ENCODE peak calls at places on chromosomes 6 and 20, in six cellular contexts. W is KG1, N is GM20000, I is fibroblast of pulmonary artery, M is right lobe of liver, A is amygdala. C is an unnamed sample.

GRCh38 chr6:53811082-53811481 is 16.3 kb downstream of the LRRC1 start:
- DNase-seq in I (no peak), W (no peak), M (no peak), N (peak), A (no peak), C (no peak)

GRCh38 chr6:53410508-53411258 is 61.9 kb upstream of the ELOVL5 start:
- DNase-seq in M (peak), N (peak), W (no peak), A (peak), I (peak), C (no peak)

GRCh38 chr6:70474751-70475150 is 61.4 kb downstream of the FAM135A start:
- DNase-seq in M (no peak), N (no peak), A (no peak), I (no peak), W (no peak), C (no peak)

GRCh38 chr6:4401408-4402367 is 266.3 kb upstream of the ECI2 start:
- DNase-seq in M (no peak), A (no peak), W (no peak), N (no peak), I (no peak), C (no peak)

GRCh38 chr6:163260911-163261310 is 153.6 kb upstream of the QKI start:
- DNase-seq in M (no peak), N (no peak), A (peak), I (no peak), W (no peak), C (no peak)

GRCh38 chr6:30888472-30889137 is 4.3 kb downstream of the DDR1 start:
- DNase-seq in W (no peak), N (no peak), I (peak), A (peak), M (no peak), C (no peak)

GRCh38 chr6:80464901-80465300 is 358.4 kb downstream of the BCKDHB start:
- DNase-seq in A (no peak), M (no peak), W (no peak), N (no peak), I (no peak), C (no peak)

GRCh38 chr20:56573989-56574388 is 40.9 kb downstream of the FAM209B start:
- DNase-seq in M (no peak), N (no peak), I (no peak), A (no peak), W (no peak), C (no peak)

GRCh38 chr6:32045811-32046449 is 7.7 kb downstream of the CYP21A2 start:
- DNase-seq in A (no peak), N (no peak), I (no peak), W (no peak), M (no peak), C (no peak)

GRCh38 chr6:166221040-166221439 is 53.4 kb upstream of the TBXT start:
- DNase-seq in M (no peak), A (no peak), I (no peak), W (no peak), N (no peak), C (no peak)

GRCh38 chr6:31575335-31575901 is at the start of gene TNF:
- DNase-seq in W (no peak), N (peak), I (no peak), M (no peak), A (no peak), C (peak)

GRCh38 chr20:25251019-25251418 is 3.1 kb downstream of the PYGB start:
- DNase-seq in M (no peak), W (no peak), N (no peak), I (no peak), A (no peak), C (no peak)